ENCODE peak calls at places on chromosomes 11 and 22, in four cellular contexts. W is neuronal stem cell, F is HS-27A, X is AML-193. J is an unnamed sample.

GRCh38 chr11:128511712-128512111 is 75.6 kb downstream of the ETS1 start:
- DNase-seq in W (no peak), X (no peak), F (no peak), J (no peak)

GRCh38 chr11:110130642-110131238 is 37.5 kb downstream of the ZC3H12C start:
- DNase-seq in F (no peak), X (no peak), W (peak; percentile 86), J (peak; percentile 97)

GRCh38 chr11:13594045-13594444 is 74.4 kb upstream of the FAR1 start:
- DNase-seq in X (no peak), W (no peak), F (no peak), J (no peak)

GRCh38 chr11:70661763-70662501 is 263.6 kb downstream of the CTTN start:
- DNase-seq in X (no peak), F (no peak), W (peak; percentile 43), J (no peak)

GRCh38 chr22:43257549-43257948 is 70.6 kb upstream of the TTLL12 start:
- DNase-seq in X (no peak), F (no peak), W (no peak), J (no peak)

GRCh38 chr11:65291613-65292012 is 23.1 kb upstream of the CDC42EP2 start:
- DNase-seq in W (no peak), X (no peak), F (peak; percentile 60), J (no peak)

GRCh38 chr11:130340671-130341319 is 26.1 kb upstream of the ZBTB44 start:
- DNase-seq in F (no peak), X (no peak), W (no peak), J (no peak)

GRCh38 chr11:128550261-128550821 is 37.0 kb downstream of the ETS1 start:
- DNase-seq in F (no peak), W (no peak), X (no peak), J (no peak)

GRCh38 chr11:25065711-25066110 is 568.9 kb downstream of the LUZP2 start:
- DNase-seq in F (peak; percentile 31), W (no peak), X (no peak), J (no peak)

GRCh38 chr22:45455212-45455611 is 41.7 kb downstream of the RIBC2 start:
- DNase-seq in F (no peak), X (no peak), W (no peak), J (no peak)

GRCh38 chr11:126482586-126483108 is 127.2 kb downstream of the ST3GAL4 start:
- DNase-seq in X (no peak), F (no peak), W (no peak), J (no peak)

GRCh38 chr22:23119492-23120414 is 22.0 kb downstream of the RSPH14 start:
- DNase-seq in X (no peak), W (no peak), F (no peak), J (no peak)

GRCh38 chr11:92296138-92296515 is 71.5 kb downstream of the FAT3 start:
- DNase-seq in X (no peak), W (no peak), F (no peak), J (no peak)

GRCh38 chr11:59429924-59430516 is 3.8 kb upstream of the OR5A2 start:
- DNase-seq in F (peak; percentile 24), X (peak; percentile 41), W (peak; percentile 76), J (no peak)

GRCh38 chr11:43944761-43945311 is 2.4 kb downstream of the C11orf96 start:
- DNase-seq in F (no peak), X (peak; percentile 33), W (no peak), J (no peak)

GRCh38 chr11:103794262-103794661 is 242.2 kb upstream of the DDI1 start:
- DNase-seq in W (no peak), F (no peak), X (no peak), J (no peak)

GRCh38 chr22:19663286-19663815 is 51.0 kb upstream of the SEPTIN5 start:
- DNase-seq in F (peak; percentile 36), X (peak; percentile 85), W (no peak), J (peak; percentile 46)

GRCh38 chr22:19644314-19645223 is 69.7 kb upstream of the SEPTIN5 start:
- DNase-seq in X (peak; percentile 79), W (no peak), F (no peak), J (no peak)

GRCh38 chr11:33910960-33911339 is 19.1 kb upstream of the LMO2 start:
- DNase-seq in W (no peak), X (no peak), F (no peak), J (no peak)

GRCh38 chr11:120256178-120256577 is 16.2 kb downstream of the POU2F3 start:
- DNase-seq in X (no peak), W (no peak), F (no peak), J (no peak)

GRCh38 chr11:72038491-72038890 is 39.8 kb downstream of the IL18BP start:
- DNase-seq in F (no peak), W (no peak), X (no peak), J (no peak)

GRCh38 chr11:44904261-44905080 is 46.2 kb downstream of the TP53I11 start:
- DNase-seq in W (no peak), F (no peak), X (no peak), J (peak; percentile 27)

GRCh38 chr11:1113405-1114201 is 38.9 kb downstream of the MUC2 start:
- DNase-seq in F (no peak), W (no peak), X (no peak), J (no peak)

GRCh38 chr11:27183672-27184457 is 143.2 kb downstream of the BBOX1 start:
- DNase-seq in X (peak; percentile 33), F (no peak), W (peak; percentile 60), J (no peak)

GRCh38 chr11:24344222-24344621 is 152.6 kb upstream of the LUZP2 start:
- DNase-seq in F (no peak), X (no peak), W (no peak), J (no peak)

GRCh38 chr11:3853545-3853842 is 2.0 kb upstream of the STIM1 start:
- DNase-seq in X (no peak), W (no peak), F (no peak), J (no peak)

GRCh38 chr22:45201678-45202332 is 38.1 kb downstream of the NUP50 start:
- DNase-seq in X (no peak), W (no peak), F (no peak), J (no peak)

GRCh38 chr11:5369793-5370192 is 13.8 kb upstream of the OR51M1 start:
- DNase-seq in X (no peak), F (no peak), W (no peak), J (no peak)

GRCh38 chr11:11577246-11577855 is 44.5 kb downstream of the GALNT18 start:
- DNase-seq in F (no peak), X (no peak), W (no peak), J (no peak)

GRCh38 chr11:61551630-61552029 is 29.2 kb downstream of the SYT7 start:
- DNase-seq in W (no peak), X (no peak), F (no peak), J (no peak)

GRCh38 chr11:111059726-111060125 is 185.8 kb upstream of the POU2AF2 start:
- DNase-seq in W (no peak), X (no peak), F (no peak), J (no peak)

GRCh38 chr11:30735946-30736345 is 149.8 kb upstream of the MPPED2 start:
- DNase-seq in W (no peak), F (no peak), X (no peak), J (no peak)

GRCh38 chr11:65189191-65189590 is 7.5 kb downstream of the CAPN1 start:
- DNase-seq in F (no peak), X (no peak), W (no peak), J (no peak)

J was measured in NCI-H524 treated with DMSO at 0.1 percent for 48 hours.